ENCODE peak calls at places on chromosomes 7 and 10, in nine cellular contexts. Y is small intestine, N is RWPE1, H is lower lobe of right lung, F is spleen, I is testis, V is heart right ventricle, E is PC-3, M is left ventricle myocardium inferior. L is an unnamed sample.

GRCh38 chr10:124719213-124719851 is 24.8 kb downstream of the FAM53B start:
- DNase-seq in Y (peak), N (peak), H (no peak), F (peak), I (peak), V (no peak), E (peak), M (peak), L (no peak)

GRCh38 chr7:95781967-95782586 is 9.7 kb downstream of the DYNC1I1 start:
- DNase-seq in Y (no peak), N (no peak), H (no peak), F (no peak), I (no peak), V (no peak), E (peak), M (no peak), L (no peak)

GRCh38 chr10:11587860-11588259 is 23.6 kb downstream of the USP6NL start:
- DNase-seq in Y (no peak), N (no peak), H (no peak), F (no peak), I (no peak), V (no peak), E (peak), M (no peak), L (no peak)

GRCh38 chr7:88539518-88539917 is 220.0 kb upstream of the ZNF804B start:
- DNase-seq in Y (no peak), N (no peak), H (no peak), F (no peak), I (no peak), V (no peak), E (no peak), M (no peak), L (no peak)

GRCh38 chr10:29132821-29133156 is 156.1 kb upstream of the LYZL1 start:
- DNase-seq in Y (no peak), N (no peak), H (no peak), F (no peak), I (peak), V (no peak), E (no peak), M (peak), L (no peak)

GRCh38 chr10:11746883-11747539 is 4.8 kb downstream of the ECHDC3 start:
- DNase-seq in Y (no peak), N (no peak), H (no peak), F (peak), I (no peak), V (no peak), E (no peak), M (no peak), L (peak)

GRCh38 chr10:70615784-70616511 is 13.4 kb upstream of the PRF1 start:
- DNase-seq in Y (no peak), N (no peak), H (no peak), F (no peak), I (no peak), V (no peak), E (peak), M (no peak), L (no peak)

GRCh38 chr10:32949221-32949678 is 8.8 kb downstream of the ITGB1 start:
- DNase-seq in Y (no peak), N (no peak), H (no peak), F (no peak), I (no peak), V (no peak), E (no peak), M (no peak), L (no peak)

GRCh38 chr7:1823376-1824150 is 153.5 kb downstream of the ELFN1 start:
- DNase-seq in Y (no peak), N (no peak), H (peak), F (peak), I (peak), V (no peak), E (no peak), M (peak), L (no peak)

GRCh38 chr7:155992107-155992506 is 179.8 kb upstream of the SHH start:
- DNase-seq in Y (no peak), N (no peak), H (no peak), F (no peak), I (no peak), V (no peak), E (no peak), M (no peak), L (no peak)

GRCh38 chr7:128957613-128958012 is 19.9 kb downstream of the IRF5 start:
- DNase-seq in Y (no peak), N (no peak), H (no peak), F (no peak), I (no peak), V (no peak), E (no peak), M (no peak), L (no peak)

GRCh38 chr10:11280187-11280932 is 262.7 kb downstream of the CELF2 start:
- DNase-seq in Y (no peak), N (no peak), H (no peak), F (no peak), I (no peak), V (no peak), E (no peak), M (no peak), L (no peak)

GRCh38 chr7:21941570-21942224 is 4.0 kb downstream of the CDCA7L start:
- DNase-seq in Y (peak), N (peak), H (no peak), F (no peak), I (no peak), V (no peak), E (peak), M (no peak), L (no peak)

GRCh38 chr10:102776779-102777417 is 33.1 kb downstream of the WBP1L start:
- DNase-seq in Y (peak), N (peak), H (peak), F (no peak), I (peak), V (peak), E (no peak), M (peak), L (peak)

GRCh38 chr10:43215758-43216455 is 51.0 kb downstream of the RASGEF1A start:
- DNase-seq in Y (no peak), N (no peak), H (no peak), F (peak), I (no peak), V (no peak), E (no peak), M (no peak), L (no peak)

DNA sequence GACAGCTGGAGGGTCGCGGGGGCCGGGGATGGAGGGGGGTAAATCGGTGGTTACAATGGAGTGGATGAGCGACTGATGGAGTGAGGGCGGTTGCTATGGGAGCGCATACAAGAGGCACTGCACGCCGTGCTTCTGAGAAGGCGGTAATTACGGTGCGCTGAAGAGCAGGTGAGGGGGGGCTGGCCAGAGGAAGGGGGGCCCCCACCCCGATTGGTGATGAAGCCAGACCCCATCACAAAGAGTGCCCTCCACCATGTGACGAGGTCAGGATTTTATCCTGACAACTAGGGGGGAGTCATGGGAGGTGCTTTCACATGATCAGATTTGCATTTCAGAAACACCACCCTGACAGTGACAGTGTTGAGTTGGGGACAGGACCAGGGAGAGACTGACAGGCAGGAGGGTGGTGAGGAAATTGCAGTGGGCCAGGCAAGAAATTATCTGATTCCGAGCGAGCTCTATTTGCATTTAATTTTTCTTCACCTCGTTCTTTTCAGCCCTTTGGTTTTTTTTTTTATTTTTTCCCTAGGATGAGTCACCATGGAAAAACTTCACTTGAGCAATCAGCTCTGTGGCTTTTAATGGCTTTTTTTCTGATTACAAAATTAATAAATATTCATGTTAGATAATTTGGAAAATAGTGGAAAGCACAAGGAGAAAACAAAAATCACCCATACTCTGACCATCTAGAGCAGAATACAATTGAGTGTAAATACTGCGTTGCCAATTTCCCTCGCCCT is 7.9 kb downstream of the CPA5 start:
- DNase-seq in Y (no peak), N (peak), H (no peak), F (no peak), I (no peak), V (no peak), E (peak), M (no peak), L (no peak)
- H3K27ac ChIP-seq in Y (no peak), N (peak), H (peak), F (peak), I (peak), V (peak), E (no peak), M (peak), L (peak)

GRCh38 chr10:99973190-99973589 is 36.6 kb downstream of the DNMBP start:
- DNase-seq in Y (no peak), N (no peak), H (no peak), F (no peak), I (no peak), V (no peak), E (no peak), M (no peak), L (no peak)

GRCh38 chr10:99975106-99975829 is 34.5 kb downstream of the DNMBP start:
- DNase-seq in Y (no peak), N (no peak), H (no peak), F (no peak), I (no peak), V (no peak), E (no peak), M (no peak), L (no peak)

GRCh38 chr10:99976886-99977391 is 32.8 kb downstream of the DNMBP start:
- DNase-seq in Y (peak), N (peak), H (no peak), F (no peak), I (no peak), V (no peak), E (peak), M (no peak), L (no peak)

GRCh38 chr10:99977916-99978315 is 31.8 kb downstream of the DNMBP start:
- DNase-seq in Y (no peak), N (no peak), H (no peak), F (no peak), I (no peak), V (no peak), E (no peak), M (no peak), L (no peak)

GRCh38 chr10:99975942-99976809 is 33.6 kb downstream of the DNMBP start:
- DNase-seq in Y (peak), N (no peak), H (no peak), F (no peak), I (no peak), V (no peak), E (no peak), M (no peak), L (no peak)
- H3K27ac ChIP-seq in Y (peak), N (no peak), H (peak), F (peak), I (peak), V (peak), E (peak), M (peak), L (no peak)

GRCh38 chr7:127885843-127886242 is 145.4 kb downstream of the LRRC4 start:
- DNase-seq in Y (no peak), N (no peak), H (no peak), F (no peak), I (no peak), V (no peak), E (no peak), M (no peak), L (peak)
- H3K27ac ChIP-seq in Y (no peak), N (no peak), H (no peak), F (no peak), I (no peak), V (no peak), E (no peak), M (peak), L (peak)

GRCh38 chr10:110300486-110300986 is 4.2 kb downstream of the SMNDC1 start:
- DNase-seq in Y (no peak), N (no peak), H (no peak), F (no peak), I (no peak), V (no peak), E (no peak), M (no peak), L (no peak)

DNA sequence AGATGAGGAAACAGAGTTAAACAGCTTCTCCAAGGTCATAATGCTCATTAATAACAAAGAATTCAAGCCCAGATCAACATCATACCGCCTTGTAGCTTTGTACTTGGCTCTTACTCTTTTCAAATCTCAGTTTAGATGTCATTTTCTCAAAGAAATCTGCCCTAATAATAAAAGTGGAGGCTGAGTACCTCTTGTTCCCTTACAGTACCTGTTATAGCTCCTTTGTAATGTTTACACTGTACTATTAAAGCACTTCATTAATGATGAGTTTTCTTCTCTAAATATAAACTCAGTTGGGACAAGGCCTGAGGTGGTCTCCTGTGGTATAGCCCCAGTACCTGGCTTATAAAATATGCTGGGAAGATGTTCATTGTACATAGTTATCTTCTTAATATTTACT is 7.8 kb downstream of the SMNDC1 start:
- DNase-seq in Y (no peak), N (no peak), H (no peak), F (no peak), I (no peak), V (no peak), E (no peak), M (no peak), L (no peak)
- H3K27ac ChIP-seq in Y (no peak), N (no peak), H (no peak), F (no peak), I (no peak), V (no peak), E (no peak), M (no peak), L (no peak)

L was measured in body of pancreas.